ENCODE peak calls at places on chromosomes 2 and 18, in six cellular contexts. Y is transverse colon, X is esophagus squamous epithelium, B is neuronal stem cell, I is fibroblast of lung, U is heart left ventricle. E is an unnamed sample.

GRCh38 chr18:68759308-68759707 is 38.6 kb upstream of the CCDC102B start:
- DNase-seq in Y (no peak), X (no peak), B (no peak), I (no peak), U (no peak), E (no peak)

GRCh38 chr18:65906621-65907034 is 155.8 kb downstream of the CDH7 start:
- DNase-seq in Y (peak; percentile 67), X (no peak), B (no peak), I (no peak), U (no peak), E (no peak)

GRCh38 chr2:189522435-189523151 is 58.0 kb downstream of the SLC40A1 start:
- DNase-seq in Y (peak; percentile 36), X (no peak), B (no peak), I (no peak), U (no peak), E (no peak)

GRCh38 chr2:119684553-119684952 is 5.6 kb downstream of the TMEM177 start:
- DNase-seq in Y (no peak), X (no peak), B (no peak), I (no peak), U (no peak), E (no peak)

GRCh38 chr2:1837458-1837857 is 93.1 kb upstream of the PXDN start:
- DNase-seq in Y (no peak), X (no peak), B (no peak), I (no peak), U (no peak), E (no peak)

GRCh38 chr2:105052773-105053172 is 14.9 kb downstream of the MRPS9 start:
- DNase-seq in Y (peak; percentile 41), X (no peak), B (no peak), I (no peak), U (peak; percentile 64), E (no peak)

GRCh38 chr2:159252905-159253304 is 33.6 kb downstream of the WDSUB1 start:
- DNase-seq in Y (no peak), X (no peak), B (no peak), I (no peak), U (no peak), E (no peak)

GRCh38 chr2:15893085-15893484 is 47.3 kb upstream of the MYCN start:
- DNase-seq in Y (no peak), X (no peak), B (no peak), I (no peak), U (no peak), E (no peak)

GRCh38 chr2:134469516-134470115 is 215.7 kb downstream of the MGAT5 start:
- DNase-seq in Y (no peak), X (no peak), B (no peak), I (no peak), U (peak; percentile 28), E (no peak)

GRCh38 chr18:50313031-50313607 is 25.6 kb upstream of the CXXC1 start:
- DNase-seq in Y (no peak), X (no peak), B (no peak), I (no peak), U (no peak), E (no peak)

GRCh38 chr2:25313711-25314513 is 27.8 kb downstream of the DNMT3A start:
- DNase-seq in Y (no peak), X (no peak), B (no peak), I (no peak), U (peak; percentile 39), E (no peak)

GRCh38 chr2:44759823-44760222 is 181.7 kb upstream of the SIX3 start:
- DNase-seq in Y (no peak), X (no peak), B (no peak), I (no peak), U (no peak), E (no peak)

GRCh38 chr18:32899819-32900218 is 127.0 kb upstream of the KLHL14 start:
- DNase-seq in Y (no peak), X (no peak), B (no peak), I (peak; percentile 38), U (no peak), E (no peak)

GRCh38 chr2:157800838-157801495 is 75.2 kb downstream of the ACVR1 start:
- DNase-seq in Y (no peak), X (no peak), B (no peak), I (no peak), U (no peak), E (no peak)

GRCh38 chr2:169693344-169693743 is 861 bp downstream of the CFAP210 start:
- DNase-seq in Y (no peak), X (no peak), B (no peak), I (no peak), U (no peak), E (no peak)

GRCh38 chr2:230849633-230850357 is 14.9 kb upstream of the ITM2C start:
- DNase-seq in Y (peak; percentile 61), X (no peak), B (no peak), I (no peak), U (peak; percentile 81), E (no peak)

GRCh38 chr18:79203017-79203605 is 133.9 kb downstream of the ATP9B start:
- DNase-seq in Y (no peak), X (no peak), B (no peak), I (no peak), U (no peak), E (no peak)

GRCh38 chr2:101188683-101189405 is 37.7 kb upstream of the TBC1D8 start:
- DNase-seq in Y (peak; percentile 49), X (no peak), B (peak; percentile 27), I (peak; percentile 55), U (no peak), E (no peak)

GRCh38 chr2:145379934-145380333 is 860.0 kb upstream of the ZEB2 start:
- DNase-seq in Y (no peak), X (no peak), B (no peak), I (no peak), U (no peak), E (no peak)

DNA sequence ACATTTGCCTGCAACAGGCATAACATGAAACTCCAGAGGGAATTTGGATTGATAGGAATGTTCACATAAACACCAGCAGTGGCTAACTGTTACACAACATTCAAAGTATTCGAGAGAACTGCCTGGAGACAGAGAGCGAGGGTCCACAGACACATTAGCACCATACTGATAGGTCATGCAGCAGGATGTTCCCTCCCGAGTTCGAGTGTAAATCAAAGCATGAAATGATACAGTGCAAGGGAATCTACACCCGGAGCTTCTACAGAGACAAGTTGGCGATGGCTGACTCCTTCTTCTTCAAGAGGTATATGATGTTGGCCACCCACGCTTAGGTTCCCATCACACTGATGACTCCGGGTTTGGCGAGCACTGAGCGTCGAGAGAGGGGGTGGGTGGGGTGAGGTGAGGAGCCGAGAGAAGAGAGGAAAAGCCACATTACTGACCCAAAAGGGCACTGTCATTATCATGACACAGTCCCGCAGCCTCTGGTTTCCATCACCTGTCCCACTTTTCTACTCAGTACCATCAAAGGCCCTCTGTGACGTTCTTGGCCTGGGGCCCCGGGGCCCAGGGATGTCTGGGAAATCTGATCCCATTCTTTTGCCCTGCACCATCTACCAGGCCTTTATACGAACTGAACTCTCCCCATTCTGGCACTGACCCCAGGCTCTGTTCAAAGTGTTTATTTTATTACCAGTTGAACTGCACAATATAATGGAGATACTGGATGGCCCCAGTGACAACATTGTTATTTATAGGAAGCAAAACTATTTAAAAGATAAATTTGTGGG is 89.3 kb downstream of the COL6A3 start:
- DNase-seq in Y (peak; percentile 41), X (no peak), B (no peak), I (peak; percentile 90), U (no peak), E (no peak)
- H3K27ac ChIP-seq in Y (peak overlapping the region; percentile 68), X (peak overlapping the region; percentile 32), B (no peak overlapping the region), I (peak overlapping the region; percentile 70), U (peak overlapping the region; percentile 72), E (peak overlapping the region; percentile 68)

GRCh38 chr2:162242586-162243304 is 500 bp downstream of the FAP start:
- DNase-seq in Y (no peak), X (no peak), B (peak; percentile 37), I (peak; percentile 88), U (no peak), E (no peak)
- H3K4me3 ChIP-seq in Y (peak overlapping the region; percentile 5), X (peak overlapping the region; percentile 18), B (no peak overlapping the region), I (peak overlapping the region; percentile 70), U (peak overlapping the region; percentile 47), E (peak overlapping the region; percentile 33)

DNA sequence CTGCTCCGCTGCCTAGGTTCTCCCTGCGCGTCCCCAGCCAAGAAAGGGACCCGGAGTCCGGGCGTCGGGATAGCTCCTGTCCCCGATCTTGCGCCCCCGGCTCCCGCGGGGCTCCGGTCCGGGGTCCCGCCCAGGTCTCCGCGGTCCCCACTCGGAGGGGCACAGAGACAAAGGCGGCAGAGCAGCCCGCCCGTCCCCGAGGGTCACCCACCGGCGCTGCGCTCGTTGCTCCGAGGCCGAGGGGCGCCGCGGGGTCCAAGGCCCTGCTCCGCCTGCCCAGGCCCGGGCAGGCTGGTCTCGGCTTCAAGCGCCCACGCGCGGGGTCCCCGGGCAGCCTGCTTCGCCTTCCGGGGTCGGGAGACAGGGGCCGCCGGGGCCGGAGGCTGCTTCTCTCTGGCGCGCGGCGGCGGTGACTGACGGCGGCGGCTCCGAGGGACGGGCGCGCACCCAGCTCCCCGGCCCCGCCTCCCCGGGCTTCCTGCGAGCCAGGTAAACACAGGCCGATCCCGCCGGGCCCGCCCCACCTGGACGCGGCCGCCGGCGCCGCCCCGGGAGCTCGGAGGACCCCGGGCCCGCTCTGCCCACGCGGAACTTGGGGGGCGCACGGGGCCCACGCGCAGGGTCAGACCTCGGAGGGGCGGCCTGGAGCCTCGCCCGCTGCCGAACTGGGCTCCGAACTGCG is at the start of gene MBP:
- DNase-seq in Y (peak; percentile 92), X (peak; percentile 11), B (no peak), I (no peak), U (peak; percentile 83), E (peak; percentile 75)
- H3K4me1 ChIP-seq in Y (peaks cover 44% of the 10 kb centered on the region), X (peaks cover 75% of the 10 kb centered on the region), B (peaks cover 4% of the 10 kb centered on the region), I (peaks cover 6% of the 10 kb centered on the region), U (peaks cover 48% of the 10 kb centered on the region), E (peaks cover 4% of the 10 kb centered on the region)

GRCh38 chr2:132731431-132731830 is 61.4 kb upstream of the LYPD1 start:
- DNase-seq in Y (no peak), X (no peak), B (no peak), I (no peak), U (no peak), E (no peak)

GRCh38 chr2:132736059-132736458 is 66.1 kb upstream of the LYPD1 start:
- DNase-seq in Y (no peak), X (no peak), B (no peak), I (no peak), U (no peak), E (no peak)

GRCh38 chr2:132729572-132729971 is 59.6 kb upstream of the LYPD1 start:
- DNase-seq in Y (no peak), X (no peak), B (no peak), I (no peak), U (no peak), E (no peak)

DNA sequence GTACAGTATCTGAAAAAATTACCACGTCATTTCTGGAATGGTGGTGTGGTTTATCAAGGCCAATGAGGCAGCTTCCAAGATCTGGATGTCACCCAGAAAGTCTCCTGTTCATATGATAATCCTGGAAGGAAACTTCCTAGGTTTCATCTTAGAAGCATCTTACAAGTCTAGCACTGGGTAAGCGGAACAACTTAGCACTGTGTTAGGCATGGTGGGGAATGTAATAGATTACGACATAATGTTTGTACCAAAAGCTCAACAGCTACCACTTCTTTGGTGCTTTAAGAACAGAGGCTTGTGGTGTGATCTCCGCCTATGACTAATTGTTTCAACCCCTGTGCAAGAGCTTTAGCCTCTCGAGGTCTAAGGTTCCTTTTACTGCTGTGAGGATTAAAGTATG is 63.1 kb upstream of the LYPD1 start:
- DNase-seq in Y (no peak), X (no peak), B (no peak), I (no peak), U (no peak), E (no peak)
- H3K27ac ChIP-seq in Y (no peak overlapping the region), X (no peak overlapping the region), B (no peak overlapping the region), I (no peak overlapping the region), U (no peak overlapping the region), E (no peak overlapping the region)